ENCODE peak calls at places on chromosome 16, in four cellular contexts. G is GM23248, Y is H9, K is SK-N-SH. T is an unnamed sample.

GRCh38 chr16:85083051-85083639 is 29.1 kb downstream of the CIBAR2 start:
- DNase-seq in G (no peak), Y (peak; percentile 83), K (no peak), T (no peak)

GRCh38 chr16:55508941-55509920 is at the start of gene LPCAT2:
- DNase-seq in G (peak; percentile 93), Y (peak; percentile 93), K (peak; percentile 94), T (peak; percentile 90)

GRCh38 chr16:67486805-67487204 is 3.5 kb upstream of the AGRP start:
- DNase-seq in G (no peak), Y (no peak), K (no peak), T (peak; percentile 71)

GRCh38 chr16:78543066-78543465 is 443.6 kb downstream of the WWOX start:
- DNase-seq in G (no peak), Y (no peak), K (no peak), T (no peak)

GRCh38 chr16:56279132-56279531 is 87.8 kb downstream of the GNAO1 start:
- DNase-seq in G (no peak), Y (no peak), K (no peak), T (no peak)

GRCh38 chr16:87407511-87408112 is 15.5 kb downstream of the MAP1LC3B start:
- DNase-seq in G (peak; percentile 30), Y (no peak), K (no peak), T (peak; percentile 95)

GRCh38 chr16:5615868-5616642 is 518.5 kb upstream of the EEF2KMT start:
- DNase-seq in G (peak; percentile 55), Y (peak; percentile 88), K (peak; percentile 84), T (no peak)

GRCh38 chr16:17346774-17347569 is 123.8 kb downstream of the XYLT1 start:
- DNase-seq in G (no peak), Y (no peak), K (no peak), T (no peak)

GRCh38 chr16:78122774-78123315 is 23.4 kb downstream of the WWOX start:
- DNase-seq in G (peak; percentile 74), Y (no peak), K (peak; percentile 56), T (peak; percentile 79)

GRCh38 chr16:73152731-73153130 is 104.8 kb upstream of the ZFHX3 start:
- DNase-seq in G (no peak), Y (peak; percentile 69), K (peak; percentile 22), T (no peak)

GRCh38 chr16:30551781-30552180 is 6.4 kb downstream of the ZNF764 start:
- DNase-seq in G (no peak), Y (no peak), K (no peak), T (no peak)

GRCh38 chr16:17775061-17775460 is 304.3 kb upstream of the XYLT1 start:
- DNase-seq in G (peak; percentile 58), Y (no peak), K (no peak), T (no peak)

GRCh38 chr16:4319454-4319853 is 3.6 kb downstream of the GLIS2 start:
- DNase-seq in G (peak; percentile 56), Y (no peak), K (no peak), T (no peak)

GRCh38 chr16:8946544-8946943 is 17.2 kb downstream of the USP7 start:
- DNase-seq in G (no peak), Y (no peak), K (no peak), T (no peak)

GRCh38 chr16:68000024-68000423 is 740 bp upstream of the DPEP2 start:
- DNase-seq in G (no peak), Y (no peak), K (no peak), T (no peak)

GRCh38 chr16:28491080-28491969 is 549 bp downstream of the CLN3 start:
- DNase-seq in G (peak; percentile 45), Y (peak; percentile 59), K (peak; percentile 68), T (peak; percentile 33)

GRCh38 chr16:88393034-88393433 is 10.3 kb downstream of the ZNF469 start:
- DNase-seq in G (no peak), Y (no peak), K (no peak), T (peak; percentile 34)

GRCh38 chr16:73560497-73560896 is 512.6 kb upstream of the ZFHX3 start:
- DNase-seq in G (no peak), Y (no peak), K (no peak), T (no peak)

GRCh38 chr16:3289998-3290673 is 6.8 kb downstream of the ZNF263 start:
- DNase-seq in G (no peak), Y (no peak), K (no peak), T (no peak)

GRCh38 chr16:3295783-3296182 is 9.4 kb downstream of the TIGD7 start:
- DNase-seq in G (no peak), Y (no peak), K (no peak), T (no peak)

GRCh38 chr16:3292604-3293003 is 9.3 kb downstream of the ZNF263 start:
- DNase-seq in G (peak; percentile 74), Y (no peak), K (no peak), T (no peak)

DNA sequence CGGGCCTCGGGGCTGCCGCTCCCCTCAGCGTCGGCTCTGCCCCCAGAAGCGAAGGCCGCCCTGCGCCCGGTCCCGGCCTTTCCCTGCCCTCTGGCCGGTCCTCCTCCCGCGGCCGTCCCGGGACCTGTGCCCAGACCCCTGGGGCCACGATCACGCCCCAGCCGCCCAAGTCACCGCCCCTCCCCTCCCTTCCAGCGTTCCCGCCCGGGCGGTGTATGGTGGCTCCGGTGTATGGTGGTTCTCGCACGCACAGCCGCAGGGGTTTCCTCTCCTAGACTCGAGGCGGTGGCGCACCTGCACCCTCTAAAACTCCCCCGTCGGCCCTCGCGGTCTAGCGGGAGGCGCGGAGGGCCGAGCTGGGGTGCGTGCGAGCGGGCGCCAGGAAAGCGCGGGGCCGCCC is 10.0 kb downstream of the TIGD7 start:
- DNase-seq in G (no peak), Y (no peak), K (no peak), T (no peak)
- H3K9me3 ChIP-seq in G (no peaks in the 10 kb centered on the region), Y (peaks cover 16% of the 10 kb centered on the region), K (peaks cover 3% of the 10 kb centered on the region), T (peaks cover 8% of the 10 kb centered on the region)

DNA sequence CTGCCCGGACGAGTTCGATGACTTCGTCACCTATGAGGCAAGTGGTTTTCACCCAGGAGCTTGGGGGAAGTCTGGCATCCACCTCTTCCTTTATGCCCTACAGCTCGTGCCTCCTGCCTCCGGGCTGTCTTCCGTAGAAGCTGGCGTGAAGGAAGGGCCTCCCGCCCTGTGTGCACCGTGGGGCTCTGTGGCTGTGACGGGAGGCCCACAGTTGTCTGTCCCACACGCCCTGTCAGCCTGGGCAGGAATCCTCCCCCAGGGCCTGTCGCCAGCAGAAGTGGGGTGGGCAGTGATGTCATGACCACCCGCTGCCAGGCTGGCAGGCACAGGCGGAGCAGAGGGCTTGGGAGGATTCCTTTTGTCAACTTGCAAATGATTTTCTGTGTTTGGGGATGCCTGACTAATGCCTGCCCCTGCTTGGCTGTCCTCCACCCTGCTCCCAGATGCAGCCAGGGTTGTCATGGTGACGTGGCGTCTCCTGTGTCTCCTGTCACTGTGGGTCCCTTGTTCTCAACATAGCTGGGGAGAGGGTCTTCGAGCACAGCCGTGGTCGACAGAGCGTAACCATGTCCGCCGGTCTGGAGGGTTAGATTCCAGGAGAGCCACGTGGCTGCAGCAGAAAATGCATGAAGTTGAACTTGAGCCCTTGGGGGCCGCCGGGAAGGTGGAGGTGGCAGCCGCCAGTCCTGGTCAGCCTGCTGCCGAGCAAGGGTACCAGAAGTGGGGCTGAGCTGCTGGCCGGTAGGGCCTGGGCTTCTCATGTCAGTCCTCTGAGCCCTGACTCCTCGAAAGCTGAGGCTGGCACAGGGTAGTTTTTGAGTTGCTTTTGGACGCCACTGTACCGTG is 46.1 kb downstream of the RAB11FIP3 start:
- DNase-seq in G (peak; percentile 94), Y (peak; percentile 87), K (peak; percentile 55), T (no peak)
- H4K20me1 ChIP-seq in G (no peaks in the 10 kb centered on the region), Y (peaks cover 7% of the 10 kb centered on the region), K (peaks cover 12% of the 10 kb centered on the region), T (no peaks in the 10 kb centered on the region)

GRCh38 chr16:58588406-58588805 is 41.2 kb downstream of the CNOT1 start:
- DNase-seq in G (no peak), Y (no peak), K (no peak), T (no peak)
- H3K9me3 ChIP-seq in G (no peaks in the 10 kb centered on the region), Y (no peaks in the 10 kb centered on the region), K (no peaks in the 10 kb centered on the region), T (no peaks in the 10 kb centered on the region)

DNA sequence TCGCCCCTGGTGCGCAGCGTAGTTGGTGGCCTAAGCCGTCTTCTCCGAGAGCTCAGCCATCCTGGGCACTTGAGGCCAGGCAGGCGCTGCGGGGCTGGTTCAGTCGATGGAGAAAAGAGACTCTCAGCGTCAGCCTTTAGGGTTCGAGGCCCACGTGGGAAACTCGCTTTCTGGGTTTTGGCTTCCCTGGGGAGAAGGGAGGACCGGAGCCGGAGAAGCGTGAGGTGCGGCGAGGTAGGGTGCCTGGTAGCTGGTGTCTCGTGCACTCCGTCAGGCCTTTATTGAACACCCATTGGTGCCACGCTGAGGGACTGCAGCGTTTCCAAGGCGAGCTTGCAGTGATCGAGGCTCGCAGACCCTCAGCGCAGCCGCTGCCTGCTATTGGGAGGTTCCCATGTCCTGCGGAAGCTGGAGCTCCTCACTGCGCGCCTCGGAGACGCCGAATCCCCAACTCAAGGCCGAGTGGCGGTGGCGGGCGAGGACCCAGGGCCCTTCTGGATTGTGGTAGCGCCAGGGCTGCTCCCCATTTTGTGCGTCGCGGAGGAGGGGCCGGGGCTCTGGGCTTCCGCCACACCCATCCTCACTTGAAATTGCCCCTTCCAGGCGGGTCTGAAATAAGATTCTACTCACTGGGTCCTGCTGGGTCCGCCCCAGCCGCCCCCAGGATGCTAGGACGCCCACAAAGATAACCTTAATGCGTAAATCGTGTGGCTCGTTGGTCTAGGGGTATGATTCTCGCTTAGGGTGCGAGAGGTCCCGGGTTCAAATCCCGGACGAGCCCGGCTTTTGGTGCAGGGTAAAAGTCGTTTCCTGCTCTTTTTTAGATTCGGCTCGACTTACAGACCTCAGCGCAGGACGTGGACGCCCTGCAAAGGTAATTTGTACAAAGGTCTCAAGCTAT is 1.2 kb downstream of the OR1F1 start:
- DNase-seq in G (peak; percentile 73), Y (peak; percentile 84), K (peak; percentile 76), T (peak; percentile 51)
- H4K20me1 ChIP-seq in G (no peaks in the 10 kb centered on the region), Y (no peaks in the 10 kb centered on the region), K (no peaks in the 10 kb centered on the region), T (no peaks in the 10 kb centered on the region)

GRCh38 chr16:50425044-50425443 is 56.3 kb upstream of the BRD7 start:
- DNase-seq in G (no peak), Y (no peak), K (no peak), T (no peak)
- H3K9me3 ChIP-seq in G (no peaks in the 10 kb centered on the region), Y (no peaks in the 10 kb centered on the region), K (no peaks in the 10 kb centered on the region), T (no peaks in the 10 kb centered on the region)

GRCh38 chr16:10950393-10950792 is 6.0 kb downstream of the CLEC16A start:
- DNase-seq in G (peak; percentile 33), Y (no peak), K (no peak), T (no peak)

GRCh38 chr16:10951016-10951415 is 6.7 kb downstream of the CLEC16A start:
- DNase-seq in G (peak; percentile 50), Y (no peak), K (no peak), T (no peak)

GRCh38 chr16:10946308-10946707 is 1.9 kb downstream of the CLEC16A start:
- DNase-seq in G (no peak), Y (peak; percentile 71), K (no peak), T (no peak)

GRCh38 chr16:10947211-10947787 is 2.9 kb downstream of the CLEC16A start:
- DNase-seq in G (no peak), Y (no peak), K (no peak), T (no peak)

GRCh38 chr16:10949424-10949970 is 5.1 kb downstream of the CLEC16A start:
- DNase-seq in G (peak; percentile 26), Y (peak; percentile 88), K (no peak), T (no peak)
- H4K20me1 ChIP-seq in G (no peaks in the 10 kb centered on the region), Y (no peaks in the 10 kb centered on the region), K (peaks cover 13% of the 10 kb centered on the region), T (no peaks in the 10 kb centered on the region)